ENCODE peak calls at places on chromosomes 1 and 21, in four cellular contexts. One of them, this sample, is unnamed.

GRCh38 chr1:151905070-151905442 is 4.3 kb downstream of the THEM4 start:
- ATAC-seq in HCT116: no peak
- ATAC-seq in gastrocnemius medialis: no peak
- ATAC-seq in PC-3: no peak
- ATAC-seq in this sample: no peak

GRCh38 chr1:199307865-199308264 is 669.0 kb downstream of the PTPRC start:
- ATAC-seq in HCT116: no peak
- ATAC-seq in gastrocnemius medialis: no peak
- ATAC-seq in PC-3: no peak
- ATAC-seq in this sample: no peak

GRCh38 chr1:8939362-8939995 is 6.2 kb upstream of the CA6 start:
- ATAC-seq in HCT116: no peak
- ATAC-seq in gastrocnemius medialis: no peak
- ATAC-seq in PC-3: peak
- ATAC-seq in this sample: no peak

GRCh38 chr1:162070094-162070748 is 730 bp downstream of the NOS1AP start:
- ATAC-seq in HCT116: no peak
- ATAC-seq in gastrocnemius medialis: peak
- ATAC-seq in PC-3: peak
- ATAC-seq in this sample: no peak

GRCh38 chr1:154614887-154615286 is 6.9 kb upstream of the ADAR start:
- ATAC-seq in HCT116: peak
- ATAC-seq in gastrocnemius medialis: no peak
- ATAC-seq in PC-3: peak
- ATAC-seq in this sample: no peak

GRCh38 chr1:97461782-97462181 is 459.1 kb downstream of the DPYD start:
- ATAC-seq in HCT116: no peak
- ATAC-seq in gastrocnemius medialis: no peak
- ATAC-seq in PC-3: no peak
- ATAC-seq in this sample: no peak

GRCh38 chr1:17573518-17574041 is 34.1 kb downstream of the ARHGEF10L start:
- ATAC-seq in HCT116: no peak
- ATAC-seq in gastrocnemius medialis: no peak
- ATAC-seq in PC-3: no peak
- ATAC-seq in this sample: no peak

GRCh38 chr1:69504730-69505252 is 62.9 kb upstream of the LRRC7 start:
- ATAC-seq in HCT116: no peak
- ATAC-seq in gastrocnemius medialis: no peak
- ATAC-seq in PC-3: no peak
- ATAC-seq in this sample: no peak

GRCh38 chr1:84289169-84289785 is 12.2 kb upstream of the SAMD13 start:
- ATAC-seq in HCT116: no peak
- ATAC-seq in gastrocnemius medialis: no peak
- ATAC-seq in PC-3: no peak
- ATAC-seq in this sample: no peak

GRCh38 chr1:28099050-28099769 is 10.8 kb upstream of the EYA3 start:
- ATAC-seq in HCT116: no peak
- ATAC-seq in gastrocnemius medialis: peak
- ATAC-seq in PC-3: peak
- ATAC-seq in this sample: no peak

GRCh38 chr1:233465745-233466343 is 138.3 kb downstream of the MAP3K21 start:
- ATAC-seq in HCT116: no peak
- ATAC-seq in gastrocnemius medialis: no peak
- ATAC-seq in PC-3: no peak
- ATAC-seq in this sample: no peak

GRCh38 chr21:43699933-43700599 is 18.9 kb upstream of the PDXK start:
- ATAC-seq in HCT116: no peak
- ATAC-seq in gastrocnemius medialis: no peak
- ATAC-seq in PC-3: no peak
- ATAC-seq in this sample: no peak

GRCh38 chr1:164774819-164775654 is 216.1 kb downstream of the PBX1 start:
- ATAC-seq in HCT116: no peak
- ATAC-seq in gastrocnemius medialis: no peak
- ATAC-seq in PC-3: no peak
- ATAC-seq in this sample: no peak

GRCh38 chr1:87398644-87399043 is 70.0 kb downstream of the LMO4 start:
- ATAC-seq in HCT116: no peak
- ATAC-seq in gastrocnemius medialis: no peak
- ATAC-seq in PC-3: peak
- ATAC-seq in this sample: no peak

GRCh38 chr1:13499422-13499821 is 14.4 kb downstream of the LRRC38 start:
- ATAC-seq in HCT116: no peak
- ATAC-seq in gastrocnemius medialis: no peak
- ATAC-seq in PC-3: no peak
- ATAC-seq in this sample: no peak

GRCh38 chr1:179774033-179774432 is 30.9 kb downstream of the FAM163A start:
- ATAC-seq in HCT116: no peak
- ATAC-seq in gastrocnemius medialis: no peak
- ATAC-seq in PC-3: no peak
- ATAC-seq in this sample: no peak

GRCh38 chr1:38060557-38060956 is 14.0 kb upstream of the POU3F1 start:
- ATAC-seq in HCT116: no peak
- ATAC-seq in gastrocnemius medialis: no peak
- ATAC-seq in PC-3: no peak
- ATAC-seq in this sample: no peak

GRCh38 chr1:154594811-154595210 is 13.2 kb downstream of the ADAR start:
- ATAC-seq in HCT116: no peak
- ATAC-seq in gastrocnemius medialis: no peak
- ATAC-seq in PC-3: no peak
- ATAC-seq in this sample: no peak

GRCh38 chr1:159067699-159068621 is 8.6 kb downstream of the AIM2 start:
- ATAC-seq in HCT116: no peak
- ATAC-seq in gastrocnemius medialis: no peak
- ATAC-seq in PC-3: no peak
- ATAC-seq in this sample: no peak

GRCh38 chr1:32991819-32992488 is 27.3 kb upstream of the RNF19B start:
- ATAC-seq in HCT116: peak
- ATAC-seq in gastrocnemius medialis: no peak
- ATAC-seq in PC-3: no peak
- ATAC-seq in this sample: no peak

GRCh38 chr1:108057536-108057935 is 92.6 kb upstream of the VAV3 start:
- ATAC-seq in HCT116: no peak
- ATAC-seq in gastrocnemius medialis: no peak
- ATAC-seq in PC-3: no peak
- ATAC-seq in this sample: no peak

GRCh38 chr1:169588785-169589485 is 2.7 kb upstream of the F5 start:
- ATAC-seq in HCT116: no peak
- ATAC-seq in gastrocnemius medialis: no peak
- ATAC-seq in PC-3: peak
- ATAC-seq in this sample: no peak

GRCh38 chr1:43267291-43267805 is 2.4 kb upstream of the TMEM125 start:
- ATAC-seq in HCT116: no peak
- ATAC-seq in gastrocnemius medialis: no peak
- ATAC-seq in PC-3: no peak
- ATAC-seq in this sample: no peak

GRCh38 chr1:237709355-237709754 is 181.4 kb downstream of the ZP4 start:
- ATAC-seq in HCT116: no peak
- ATAC-seq in gastrocnemius medialis: no peak
- ATAC-seq in PC-3: no peak
- ATAC-seq in this sample: no peak

GRCh38 chr1:209741889-209742288 is 14.0 kb upstream of the TRAF3IP3 start:
- ATAC-seq in HCT116: no peak
- ATAC-seq in gastrocnemius medialis: no peak
- ATAC-seq in PC-3: no peak
- ATAC-seq in this sample: no peak

GRCh38 chr1:13619909-13620308 is 36.3 kb downstream of the PDPN start:
- ATAC-seq in HCT116: no peak
- ATAC-seq in gastrocnemius medialis: peak
- ATAC-seq in PC-3: no peak
- ATAC-seq in this sample: peak

GRCh38 chr1:181425566-181425965 is 57.8 kb upstream of the CACNA1E start:
- ATAC-seq in HCT116: no peak
- ATAC-seq in gastrocnemius medialis: no peak
- ATAC-seq in PC-3: no peak
- ATAC-seq in this sample: no peak

GRCh38 chr1:181417915-181418314 is 65.4 kb upstream of the CACNA1E start:
- ATAC-seq in HCT116: no peak
- ATAC-seq in gastrocnemius medialis: no peak
- ATAC-seq in PC-3: no peak
- ATAC-seq in this sample: no peak

GRCh38 chr1:181424786-181425403 is 58.4 kb upstream of the CACNA1E start:
- ATAC-seq in HCT116: peak
- ATAC-seq in gastrocnemius medialis: peak
- ATAC-seq in PC-3: peak
- ATAC-seq in this sample: no peak

DNA sequence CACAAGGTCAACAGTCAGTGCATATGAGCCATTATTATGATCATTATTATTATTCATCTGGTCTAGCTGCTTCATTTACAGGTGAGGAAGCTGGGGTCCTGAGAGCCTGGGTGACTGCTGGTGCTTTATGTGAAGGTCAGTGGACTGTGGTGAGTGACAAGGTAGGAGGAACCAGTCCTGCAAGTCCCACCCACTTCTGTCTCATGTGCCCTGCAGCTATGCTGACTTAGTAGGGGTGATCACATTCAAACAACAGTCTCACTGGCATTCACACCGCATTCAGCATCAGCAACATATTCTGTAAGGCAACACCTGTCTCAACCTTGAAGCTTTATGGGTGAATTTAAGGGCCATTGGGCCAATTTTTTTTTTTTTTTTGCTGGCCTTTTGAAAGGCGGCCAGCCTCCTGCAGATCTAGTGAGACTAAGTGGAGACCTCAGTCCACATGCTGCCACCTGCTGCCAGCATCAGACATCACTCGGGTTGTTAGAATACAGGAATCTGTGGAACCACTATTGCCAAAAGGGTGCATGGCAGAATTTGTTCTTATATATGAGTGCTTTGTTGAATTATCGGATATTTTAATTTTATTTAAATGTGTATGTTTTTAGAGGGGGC is 59.9 kb upstream of the CACNA1E start:
- ATAC-seq in HCT116: peak
- ATAC-seq in gastrocnemius medialis: no peak
- ATAC-seq in PC-3: peak
- ATAC-seq in this sample: no peak
- TF ChIP-seq CTCF in HCT116: peak
- TF ChIP-seq CTCF in gastrocnemius medialis: no peak
- TF ChIP-seq CTCF in PC-3: peak
- TF ChIP-seq CTCF in this sample: no peak

GRCh38 chr1:21522525-21523038 is 13.4 kb downstream of the ALPL start:
- ATAC-seq in HCT116: no peak
- ATAC-seq in gastrocnemius medialis: no peak
- ATAC-seq in PC-3: no peak
- ATAC-seq in this sample: no peak
- H3K27ac ChIP-seq in HCT116: no peak
- H3K27ac ChIP-seq in gastrocnemius medialis: no peak
- H3K27ac ChIP-seq in PC-3: no peak
- H3K27ac ChIP-seq in this sample: no peak

GRCh38 chr1:215146252-215146975 is 63.9 kb downstream of the KCNK2 start:
- ATAC-seq in HCT116: no peak
- ATAC-seq in gastrocnemius medialis: no peak
- ATAC-seq in PC-3: peak
- ATAC-seq in this sample: no peak
- TF ChIP-seq CTCF in HCT116: peak
- TF ChIP-seq CTCF in gastrocnemius medialis: no peak
- TF ChIP-seq CTCF in PC-3: peak
- TF ChIP-seq CTCF in this sample: no peak

DNA sequence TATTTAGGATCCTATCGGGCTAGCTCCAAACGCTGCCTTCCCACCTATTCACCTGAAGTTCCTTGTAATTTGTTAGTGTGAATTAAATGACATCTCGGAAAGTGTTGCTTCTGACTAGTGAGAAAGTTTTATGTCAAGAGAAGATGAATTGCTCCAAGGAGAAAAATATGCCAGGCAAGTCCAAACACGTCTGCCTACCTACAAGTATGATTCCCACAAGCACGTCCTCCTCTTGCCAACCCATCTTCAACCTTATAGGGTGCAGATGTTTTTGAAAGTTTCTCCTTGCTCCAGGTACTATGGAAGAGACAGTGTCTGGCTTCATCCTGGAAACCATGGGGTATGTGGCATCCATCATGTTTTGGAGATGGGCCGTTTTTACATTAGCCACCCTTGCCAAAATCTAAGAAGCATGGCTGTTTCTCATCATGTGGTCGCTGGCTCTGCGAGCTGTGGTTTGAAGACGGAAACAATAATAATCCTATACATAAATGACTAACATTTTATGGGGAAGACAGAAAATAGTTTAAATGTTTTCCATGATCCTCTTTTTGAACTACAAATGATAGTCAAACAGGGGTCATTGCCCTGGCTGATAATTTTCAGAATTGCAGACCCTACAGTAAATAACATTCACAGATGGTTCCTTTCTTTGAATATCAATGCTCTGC is 505.8 kb downstream of the SMYD3 start:
- ATAC-seq in HCT116: no peak
- ATAC-seq in gastrocnemius medialis: no peak
- ATAC-seq in PC-3: no peak
- ATAC-seq in this sample: no peak
- H3K27ac ChIP-seq in HCT116: no peak
- H3K27ac ChIP-seq in gastrocnemius medialis: no peak
- H3K27ac ChIP-seq in PC-3: no peak
- H3K27ac ChIP-seq in this sample: no peak

GRCh38 chr1:114620419-114620818 is 39.0 kb upstream of the BCAS2 start:
- ATAC-seq in HCT116: no peak
- ATAC-seq in gastrocnemius medialis: no peak
- ATAC-seq in PC-3: no peak
- ATAC-seq in this sample: no peak
- TF ChIP-seq CTCF in HCT116: no peak
- TF ChIP-seq CTCF in gastrocnemius medialis: no peak
- TF ChIP-seq CTCF in PC-3: peak
- TF ChIP-seq CTCF in this sample: no peak

GRCh38 chr1:152933196-152933595 is 13.8 kb upstream of the SPRR5 start:
- ATAC-seq in HCT116: no peak
- ATAC-seq in gastrocnemius medialis: no peak
- ATAC-seq in PC-3: no peak
- ATAC-seq in this sample: no peak
- H3K27ac ChIP-seq in HCT116: no peak
- H3K27ac ChIP-seq in gastrocnemius medialis: no peak
- H3K27ac ChIP-seq in PC-3: no peak
- H3K27ac ChIP-seq in this sample: no peak

GRCh38 chr21:42574234-42575027 is 60.8 kb downstream of the SLC37A1 start:
- ATAC-seq in HCT116: peak
- ATAC-seq in gastrocnemius medialis: no peak
- ATAC-seq in PC-3: peak
- ATAC-seq in this sample: no peak
- TF ChIP-seq CTCF in HCT116: peak
- TF ChIP-seq CTCF in gastrocnemius medialis: no peak
- TF ChIP-seq CTCF in PC-3: peak
- TF ChIP-seq CTCF in this sample: no peak

GRCh38 chr1:167305705-167306277 is 85.1 kb downstream of the POU2F1 start:
- ATAC-seq in HCT116: no peak
- ATAC-seq in gastrocnemius medialis: no peak
- ATAC-seq in PC-3: peak
- ATAC-seq in this sample: no peak
- H3K27ac ChIP-seq in HCT116: no peak
- H3K27ac ChIP-seq in gastrocnemius medialis: peak
- H3K27ac ChIP-seq in PC-3: no peak
- H3K27ac ChIP-seq in this sample: no peak